ENCODE peak calls at places on chromosomes 13 and 19, in eight cellular contexts. E is non-pigmented ciliary epithelial cell; Q is activated naive CD4-positive, alpha-beta T cell treated with Interleukin-2 at 50 U/mL for 16 hours; I is pancreas; Y is amniotic stem cell; Z is H54; K is MCF 10A; J is cardiac septum. O is an unnamed sample.

GRCh38 chr19:45613926-45614725 is 12.1 kb upstream of the GPR4 start:
- DNase-seq in E (peak), Q (peak), I (peak), Y (peak), Z (peak), K (peak), J (no peak), O (peak)

GRCh38 chr19:277131-277530 is 14.1 kb downstream of the PLPP2 start:
- DNase-seq in E (no peak), Q (no peak), I (no peak), Y (no peak), Z (no peak), K (no peak), J (no peak), O (no peak)

GRCh38 chr19:31676271-31677004 is 327.2 kb upstream of the TSHZ3 start:
- DNase-seq in E (no peak), Q (no peak), I (no peak), Y (no peak), Z (no peak), K (no peak), J (no peak), O (no peak)

GRCh38 chr13:113816925-113817859 is 46.7 kb downstream of the GAS6 start:
- DNase-seq in E (peak), Q (peak), I (peak), Y (peak), Z (peak), K (peak), J (peak), O (peak)

GRCh38 chr13:113016526-113017295 is 47.7 kb downstream of the MCF2L start:
- DNase-seq in E (no peak), Q (no peak), I (no peak), Y (no peak), Z (no peak), K (no peak), J (no peak), O (no peak)

GRCh38 chr19:32404939-32405430 is 585 bp upstream of the DPY19L3 start:
- DNase-seq in E (no peak), Q (no peak), I (peak), Y (no peak), Z (peak), K (peak), J (peak), O (peak)

GRCh38 chr13:85970727-85971126 is 171.5 kb upstream of the SLITRK6 start:
- DNase-seq in E (no peak), Q (no peak), I (no peak), Y (no peak), Z (no peak), K (peak), J (no peak), O (no peak)

GRCh38 chr19:32201661-32202060 is 143.7 kb upstream of the ZNF507 start:
- DNase-seq in E (no peak), Q (no peak), I (no peak), Y (no peak), Z (no peak), K (peak), J (no peak), O (no peak)

GRCh38 chr19:3335431-3336350 is 30.7 kb upstream of the NFIC start:
- DNase-seq in E (no peak), Q (no peak), I (peak), Y (no peak), Z (no peak), K (peak), J (no peak), O (peak)

GRCh38 chr19:54364775-54365257 is at the start of gene LAIR1:
- DNase-seq in E (no peak), Q (peak), I (no peak), Y (no peak), Z (no peak), K (peak), J (peak), O (peak)

GRCh38 chr19:48168689-48169088 is 1.5 kb downstream of the LIG1 start:
- DNase-seq in E (no peak), Q (no peak), I (no peak), Y (no peak), Z (no peak), K (no peak), J (no peak), O (no peak)

GRCh38 chr19:1261512-1261862 is 7.6 kb upstream of the CIRBP start:
- DNase-seq in E (no peak), Q (no peak), I (no peak), Y (no peak), Z (no peak), K (no peak), J (no peak), O (no peak)

GRCh38 chr19:49677232-49677881 is at the start of gene PRMT1:
- DNase-seq in E (no peak), Q (peak), I (no peak), Y (no peak), Z (no peak), K (no peak), J (no peak), O (peak)

GRCh38 chr19:47631681-47632446 is 22.9 kb downstream of the BICRA start:
- DNase-seq in E (no peak), Q (no peak), I (no peak), Y (no peak), Z (no peak), K (no peak), J (no peak), O (no peak)

GRCh38 chr13:110971486-110971885 is 56.6 kb upstream of the ANKRD10 start:
- DNase-seq in E (no peak), Q (no peak), I (no peak), Y (no peak), Z (no peak), K (peak), J (no peak), O (no peak)

GRCh38 chr19:17398902-17399527 is 5.0 kb upstream of the CCDC194 start:
- DNase-seq in E (no peak), Q (no peak), I (no peak), Y (no peak), Z (no peak), K (no peak), J (no peak), O (no peak)

GRCh38 chr13:78428646-78429045 is 174.7 kb downstream of the POU4F1 start:
- DNase-seq in E (no peak), Q (no peak), I (no peak), Y (no peak), Z (no peak), K (no peak), J (no peak), O (no peak)

GRCh38 chr19:55676384-55676783 is 1.4 kb downstream of the EPN1 start:
- DNase-seq in E (no peak), Q (no peak), I (peak), Y (no peak), Z (no peak), K (no peak), J (no peak), O (no peak)

GRCh38 chr13:60066206-60066605 is 97.5 kb downstream of the DIAPH3 start:
- DNase-seq in E (no peak), Q (no peak), I (no peak), Y (no peak), Z (no peak), K (no peak), J (no peak), O (no peak)

GRCh38 chr19:3370728-3371591 is 4.6 kb downstream of the NFIC start:
- DNase-seq in E (no peak), Q (no peak), I (no peak), Y (no peak), Z (no peak), K (no peak), J (no peak), O (no peak)

GRCh38 chr19:4567584-4568071 is 8.1 kb upstream of the SEMA6B start:
- DNase-seq in E (no peak), Q (peak), I (peak), Y (no peak), Z (no peak), K (peak), J (peak), O (peak)

GRCh38 chr19:42409477-42409876 is 17.7 kb downstream of the LIPE start:
- DNase-seq in E (no peak), Q (no peak), I (peak), Y (no peak), Z (no peak), K (no peak), J (peak), O (no peak)

GRCh38 chr13:74301200-74302063 is 167.2 kb upstream of the KLF12 start:
- DNase-seq in E (no peak), Q (no peak), I (no peak), Y (no peak), Z (no peak), K (no peak), J (no peak), O (no peak)

GRCh38 chr13:99383511-99383921 is 76.3 kb upstream of the GPR183 start:
- DNase-seq in E (no peak), Q (no peak), I (no peak), Y (no peak), Z (no peak), K (no peak), J (peak), O (no peak)

GRCh38 chr19:46021531-46022041 is 1.3 kb downstream of the PGLYRP1 start:
- DNase-seq in E (no peak), Q (no peak), I (no peak), Y (no peak), Z (no peak), K (peak), J (no peak), O (peak)

GRCh38 chr13:48653074-48654054 is at the start of gene CYSLTR2:
- DNase-seq in E (no peak), Q (peak), I (no peak), Y (no peak), Z (no peak), K (no peak), J (no peak), O (no peak)

GRCh38 chr13:49457221-49457620 is 13.1 kb downstream of the SETDB2 start:
- DNase-seq in E (no peak), Q (no peak), I (no peak), Y (no peak), Z (no peak), K (no peak), J (no peak), O (no peak)

GRCh38 chr19:16660763-16661479 is at the start of gene TMEM38A:
- DNase-seq in E (no peak), Q (peak), I (peak), Y (no peak), Z (peak), K (peak), J (peak), O (peak)

GRCh38 chr13:95641291-95641811 is 3.2 kb downstream of the DZIP1 start:
- DNase-seq in E (no peak), Q (no peak), I (no peak), Y (no peak), Z (no peak), K (no peak), J (no peak), O (peak)

GRCh38 chr13:44180876-44181536 is 192.6 kb upstream of the SERP2 start:
- DNase-seq in E (no peak), Q (no peak), I (no peak), Y (no peak), Z (no peak), K (no peak), J (no peak), O (no peak)

GRCh38 chr19:57290970-57291369 is 10.7 kb downstream of the ZNF460 start:
- DNase-seq in E (no peak), Q (no peak), I (no peak), Y (no peak), Z (no peak), K (no peak), J (no peak), O (no peak)

GRCh38 chr13:26616126-26616525 is 58.6 kb downstream of the WASF3 start:
- DNase-seq in E (no peak), Q (no peak), I (no peak), Y (peak), Z (no peak), K (peak), J (no peak), O (no peak)

GRCh38 chr13:52600666-52601065 is 41.6 kb upstream of the HNRNPA1L2 start:
- DNase-seq in E (no peak), Q (no peak), I (no peak), Y (no peak), Z (no peak), K (peak), J (no peak), O (no peak)

GRCh38 chr19:42683917-42684513 is 56.3 kb downstream of the PSG3 start:
- DNase-seq in E (peak), Q (no peak), I (no peak), Y (peak), Z (no peak), K (peak), J (no peak), O (no peak)

GRCh38 chr13:44834404-44834803 is 154.9 kb downstream of the NUFIP1 start:
- DNase-seq in E (no peak), Q (no peak), I (no peak), Y (no peak), Z (no peak), K (no peak), J (no peak), O (no peak)

GRCh38 chr13:110665491-110666254 is 40.2 kb downstream of the CARS2 start:
- DNase-seq in E (no peak), Q (no peak), I (no peak), Y (no peak), Z (no peak), K (no peak), J (peak), O (no peak)

GRCh38 chr19:13143135-13143534 is 7.0 kb downstream of the STX10 start:
- DNase-seq in E (no peak), Q (no peak), I (no peak), Y (peak), Z (no peak), K (peak), J (no peak), O (no peak)

GRCh38 chr13:73467103-73467502 is 408.3 kb downstream of the KLF5 start:
- DNase-seq in E (no peak), Q (no peak), I (no peak), Y (no peak), Z (no peak), K (peak), J (no peak), O (no peak)